ENCODE peak calls at places on chromosomes 4 and X, in six cellular contexts. B, D, U, T, P and H are unnamed samples.

GRCh38 chr4:119490335-119490734 is 138.3 kb downstream of the PDE5A start:
- DNase-seq in B (peak; percentile 68), D (no peak), U (no peak), T (peak; percentile 2), P (no peak), H (no peak)

GRCh38 chrX:45781901-45782553 is 581.4 kb upstream of the DIPK2B start:
- DNase-seq in B (peak; percentile 18), D (peak; percentile 15), U (no peak), T (no peak), P (no peak), H (peak; percentile 71)

GRCh38 chrX:151458824-151459223 is 61.8 kb downstream of the VMA21 start:
- DNase-seq in B (no peak), D (peak; percentile 2), U (no peak), T (no peak), P (no peak), H (no peak)

GRCh38 chrX:31717474-31717873 is 645.6 kb upstream of the FTHL17 start:
- DNase-seq in B (no peak), D (no peak), U (no peak), T (no peak), P (no peak), H (no peak)

GRCh38 chrX:125713633-125714032 is 394.0 kb downstream of the TEX13C start:
- DNase-seq in B (no peak), D (no peak), U (no peak), T (no peak), P (no peak), H (no peak)

GRCh38 chr4:16391196-16391595 is 164.9 kb upstream of the TAPT1 start:
- DNase-seq in B (no peak), D (no peak), U (no peak), T (no peak), P (no peak), H (no peak)

GRCh38 chr4:25713812-25714211 is 58.2 kb downstream of the SLC34A2 start:
- DNase-seq in B (no peak), D (no peak), U (no peak), T (no peak), P (no peak), H (no peak)

GRCh38 chr4:175386776-175387507 is 425.1 kb downstream of the GPM6A start:
- DNase-seq in B (peak; percentile 62), D (no peak), U (no peak), T (no peak), P (no peak), H (no peak)

GRCh38 chr4:151173751-151174325 is 74.4 kb downstream of the RPS3A start:
- DNase-seq in B (no peak), D (no peak), U (no peak), T (no peak), P (no peak), H (no peak)

GRCh38 chr4:186593587-186593973 is 38.2 kb upstream of the MTNR1A start:
- DNase-seq in B (no peak), D (no peak), U (no peak), T (no peak), P (no peak), H (no peak)

GRCh38 chr4:168411318-168412150 is 68.8 kb downstream of the DDX60L start:
- DNase-seq in B (no peak), D (no peak), U (no peak), T (no peak), P (peak; percentile 7), H (no peak)

GRCh38 chrX:34972206-34972605 is 29.6 kb downstream of the FAM47B start:
- DNase-seq in B (no peak), D (no peak), U (no peak), T (no peak), P (no peak), H (no peak)

GRCh38 chr4:83096397-83096796 is 18.1 kb downstream of the PLAC8 start:
- DNase-seq in B (no peak), D (no peak), U (no peak), T (no peak), P (no peak), H (no peak)

GRCh38 chr4:128757712-128758111 is 51.8 kb upstream of the JADE1 start:
- DNase-seq in B (peak; percentile 63), D (no peak), U (no peak), T (no peak), P (no peak), H (no peak)

GRCh38 chrX:19772306-19772705 is 115.1 kb downstream of the SH3KBP1 start:
- DNase-seq in B (peak; percentile 15), D (no peak), U (no peak), T (no peak), P (no peak), H (no peak)

GRCh38 chr4:18069806-18070205 is 48.3 kb upstream of the LCORL start:
- DNase-seq in B (no peak), D (no peak), U (no peak), T (no peak), P (no peak), H (no peak)

GRCh38 chr4:143421609-143422008 is 84.9 kb downstream of the GAB1 start:
- DNase-seq in B (no peak), D (no peak), U (no peak), T (no peak), P (no peak), H (no peak)

GRCh38 chr4:117965608-117966007 is 68.7 kb upstream of the NDST3 start:
- DNase-seq in B (no peak), D (no peak), U (no peak), T (no peak), P (no peak), H (no peak)

GRCh38 chr4:162510115-162510514 is 346.3 kb upstream of the FSTL5 start:
- DNase-seq in B (peak; percentile 35), D (no peak), U (no peak), T (no peak), P (no peak), H (no peak)

GRCh38 chrX:136691028-136691809 is 43.3 kb downstream of the CD40LG start:
- DNase-seq in B (no peak), D (no peak), U (no peak), T (no peak), P (no peak), H (no peak)

GRCh38 chrX:153770606-153771175 is 6.6 kb downstream of the PLXNB3 start:
- DNase-seq in B (no peak), D (no peak), U (no peak), T (no peak), P (no peak), H (no peak)

GRCh38 chr4:83996254-83996653 is 460.3 kb downstream of the GPAT3 start:
- DNase-seq in B (peak; percentile 19), D (no peak), U (no peak), T (no peak), P (no peak), H (no peak)

GRCh38 chrX:110698696-110699095 is 96.9 kb downstream of the CHRDL1 start:
- DNase-seq in B (no peak), D (no peak), U (no peak), T (no peak), P (no peak), H (no peak)

GRCh38 chrX:9337056-9337455 is 127.8 kb upstream of the TBL1X start:
- DNase-seq in B (no peak), D (no peak), U (no peak), T (no peak), P (no peak), H (no peak)

GRCh38 chrX:69277961-69278795 is 112.9 kb upstream of the PJA1 start:
- DNase-seq in B (peak; percentile 66), D (no peak), U (no peak), T (no peak), P (no peak), H (no peak)

GRCh38 chr4:77110707-77111106 is 34.9 kb upstream of the CCNI start:
- DNase-seq in B (no peak), D (no peak), U (no peak), T (no peak), P (no peak), H (no peak)

GRCh38 chrX:65985922-65986588 is 53.8 kb downstream of the VSIG4 start:
- DNase-seq in B (peak; percentile 82), D (peak; percentile 18), U (peak; percentile 50), T (peak; percentile 24), P (peak; percentile 57), H (peak; percentile 50)

GRCh38 chr4:188005561-188005960 is 10.0 kb downstream of the ZFP42 start:
- DNase-seq in B (no peak), D (no peak), U (no peak), T (no peak), P (no peak), H (no peak)

DNA sequence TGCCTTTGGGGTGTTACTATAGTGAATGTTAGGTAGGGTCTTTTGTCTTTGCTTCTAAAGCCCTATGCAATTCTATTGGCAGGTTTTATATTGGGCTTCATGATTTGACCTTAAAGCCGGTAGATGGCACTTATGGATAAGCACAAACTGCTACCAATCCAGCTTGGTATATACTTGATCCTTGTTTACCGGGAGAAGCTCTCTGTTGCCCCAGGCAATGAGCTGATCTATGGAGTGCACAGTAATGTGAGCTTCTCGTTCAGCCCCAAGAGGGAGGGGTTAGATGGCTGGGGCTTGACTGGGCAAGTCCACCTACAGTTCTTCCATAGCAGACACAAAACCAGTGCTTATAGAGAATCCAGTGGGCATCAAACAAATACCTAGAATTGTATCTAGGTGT is 287.2 kb upstream of the CT83 start:
- DNase-seq in B (no peak), D (no peak), U (no peak), T (no peak), P (no peak), H (peak; percentile 3)
- TF ChIP-seq REST in B (no peak), D (no peak), U (no peak), T (no peak), P (no peak), H (no peak)

DNA sequence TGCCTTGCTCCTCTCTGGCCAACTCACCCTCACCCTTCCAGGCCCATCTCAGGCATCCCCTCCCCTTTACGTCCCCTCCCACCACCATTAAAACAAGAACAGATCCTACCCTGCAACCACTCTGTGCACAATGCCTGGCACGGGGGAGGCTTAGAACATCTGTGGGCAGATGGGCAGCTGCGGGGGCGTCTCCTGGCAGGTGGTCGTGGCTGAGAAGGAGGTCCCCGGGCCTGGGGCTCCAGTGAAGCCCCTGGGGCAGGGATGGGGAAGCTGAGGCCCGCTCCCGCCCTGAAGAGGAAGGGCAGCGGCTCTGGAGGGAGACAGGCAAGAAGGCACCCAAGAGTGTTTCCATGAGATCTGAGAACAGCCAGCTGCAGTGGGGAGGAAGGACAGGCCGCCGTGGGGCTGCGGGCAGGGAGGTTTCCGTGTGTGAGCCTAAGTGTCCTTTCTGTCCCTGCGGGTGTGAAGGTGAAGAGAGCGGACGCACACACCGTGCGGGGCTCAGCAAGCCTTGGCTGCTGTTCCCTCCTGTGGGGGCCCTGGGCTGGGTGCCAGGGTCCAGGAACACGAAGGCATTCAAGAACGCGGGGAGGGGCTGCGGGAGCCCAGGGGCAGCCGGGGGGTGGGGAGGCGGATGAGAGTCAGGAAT is 7.8 kb upstream of the TBC1D14 start:
- DNase-seq in B (no peak), D (no peak), U (no peak), T (no peak), P (no peak), H (no peak)
- TF ChIP-seq REST in B (no peak), D (no peak), U (no peak), T (no peak), P (no peak), H (no peak)

GRCh38 chr4:73446336-73446938 is 10.4 kb downstream of the AFP start:
- DNase-seq in B (peak; percentile 81), D (peak; percentile 78), U (peak; percentile 41), T (no peak), P (peak; percentile 12), H (peak; percentile 60)
- TF ChIP-seq REST in B (no peak), D (no peak), U (no peak), T (no peak), P (no peak), H (no peak)

DNA sequence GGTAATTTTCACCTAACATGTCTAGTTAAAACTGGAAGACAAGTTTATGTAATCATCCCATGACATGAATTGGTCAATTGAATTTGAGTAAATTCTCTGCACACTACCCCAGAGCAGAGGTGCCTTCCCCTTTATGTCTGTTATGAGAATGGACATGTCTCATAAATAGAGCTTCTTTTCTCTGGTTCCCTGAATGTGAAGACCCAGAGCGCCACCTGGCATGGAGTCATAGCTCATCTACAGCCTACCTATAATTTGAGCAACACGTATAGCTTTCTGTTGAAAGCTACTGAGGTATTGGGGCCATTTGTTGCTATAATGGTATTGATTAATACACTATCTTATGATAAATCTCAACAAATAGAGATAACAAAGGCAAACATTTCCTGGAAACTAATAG is 626.5 kb upstream of the GALNTL6 start:
- DNase-seq in B (peak; percentile 27), D (no peak), U (no peak), T (no peak), P (no peak), H (no peak)
- TF ChIP-seq REST in B (no peak), D (no peak), U (no peak), T (no peak), P (no peak), H (no peak)